ENCODE peak calls at places on chromosomes 3 and 15, in ten cellular contexts. M is heart right ventricle, X is mesenchymal stem cell, C is transverse colon, T is heart left ventricle, B is tibial artery, E is HepG2, N is breast epithelium, H is foreskin keratinocyte, P is sigmoid colon. U is an unnamed sample.
A peak's percentile ranks its signal among the peaks of the same experiment; 100 is the strongest.

GRCh38 chr3:161423911-161424522 is 52.7 kb upstream of the SPTSSB start:
- DNase-seq in M (no peak), X (peak; percentile 60), C (no peak), T (no peak), B (no peak), E (peak; percentile 41), N (no peak), H (no peak), P (no peak), U (no peak)

GRCh38 chr3:184710870-184711365 is 946 bp downstream of the MAGEF1 start:
- DNase-seq in M (no peak), X (peak; percentile 28), C (peak; percentile 29), T (no peak), B (no peak), E (no peak), N (no peak), H (no peak), P (no peak), U (no peak)

GRCh38 chr15:25830844-25831443 is 32.2 kb downstream of the ATP10A start:
- DNase-seq in M (no peak), X (peak; percentile 64), C (peak; percentile 22), T (no peak), B (peak; percentile 89), E (no peak), N (peak; percentile 25), H (no peak), P (peak; percentile 89), U (peak; percentile 47)

GRCh38 chr3:107404727-107405519 is 27.7 kb downstream of the CCDC54 start:
- DNase-seq in M (no peak), X (peak; percentile 61), C (no peak), T (no peak), B (no peak), E (no peak), N (no peak), H (no peak), P (no peak), U (no peak)

GRCh38 chr15:82808634-82809041 is 790 bp upstream of the WHAMM start:
- DNase-seq in M (no peak), X (no peak), C (no peak), T (no peak), B (no peak), E (peak; percentile 11), N (no peak), H (no peak), P (no peak), U (peak; percentile 52)

GRCh38 chr15:64151727-64152506 is at the start of gene SNX22:
- DNase-seq in M (peak; percentile 43), X (peak; percentile 16), C (peak; percentile 33), T (no peak), B (peak; percentile 61), E (no peak), N (no peak), H (no peak), P (no peak), U (no peak)

GRCh38 chr15:32029862-32030781 is at the start of gene CHRNA7:
- DNase-seq in M (peak; percentile 61), X (peak; percentile 19), C (peak; percentile 65), T (peak; percentile 39), B (no peak), E (peak; percentile 12), N (peak; percentile 22), H (no peak), P (peak; percentile 71), U (peak; percentile 38)

GRCh38 chr15:48800811-48801460 is 9.9 kb downstream of the CEP152 start:
- DNase-seq in M (no peak), X (peak; percentile 38), C (no peak), T (no peak), B (no peak), E (peak; percentile 26), N (no peak), H (no peak), P (no peak), U (no peak)

GRCh38 chr3:15860014-15860934 is 62.5 kb upstream of the ANKRD28 start:
- DNase-seq in M (no peak), X (peak; percentile 40), C (peak; percentile 46), T (no peak), B (peak; percentile 76), E (peak; percentile 29), N (peak; percentile 22), H (peak; percentile 43), P (peak; percentile 75), U (peak; percentile 36)

GRCh38 chr3:89314454-89314853 is 207.0 kb downstream of the EPHA3 start:
- DNase-seq in M (no peak), X (peak; percentile 58), C (no peak), T (no peak), B (no peak), E (peak; percentile 14), N (no peak), H (peak; percentile 18), P (no peak), U (no peak)

GRCh38 chr15:93719941-93720351 is 511.4 kb upstream of the MCTP2 start:
- DNase-seq in M (no peak), X (no peak), C (no peak), T (no peak), B (no peak), E (no peak), N (no peak), H (peak; percentile 28), P (no peak), U (no peak)

GRCh38 chr15:87623832-87624231 is 632.7 kb downstream of the NTRK3 start:
- DNase-seq in M (no peak), X (no peak), C (no peak), T (no peak), B (no peak), E (no peak), N (no peak), H (no peak), P (no peak), U (no peak)

GRCh38 chr3:10619989-10620832 is 114.8 kb upstream of the ATP2B2 start:
- DNase-seq in M (no peak), X (no peak), C (no peak), T (no peak), B (peak; percentile 49), E (no peak), N (no peak), H (no peak), P (no peak), U (no peak)

GRCh38 chr15:77393471-77393840 is 26.4 kb downstream of the PEAK1 start:
- DNase-seq in M (no peak), X (no peak), C (no peak), T (no peak), B (no peak), E (no peak), N (no peak), H (peak; percentile 49), P (no peak), U (no peak)

GRCh38 chr15:92113832-92114231 is 260.3 kb downstream of the SLCO3A1 start:
- DNase-seq in M (no peak), X (no peak), C (no peak), T (no peak), B (no peak), E (no peak), N (no peak), H (no peak), P (no peak), U (no peak)

DNA sequence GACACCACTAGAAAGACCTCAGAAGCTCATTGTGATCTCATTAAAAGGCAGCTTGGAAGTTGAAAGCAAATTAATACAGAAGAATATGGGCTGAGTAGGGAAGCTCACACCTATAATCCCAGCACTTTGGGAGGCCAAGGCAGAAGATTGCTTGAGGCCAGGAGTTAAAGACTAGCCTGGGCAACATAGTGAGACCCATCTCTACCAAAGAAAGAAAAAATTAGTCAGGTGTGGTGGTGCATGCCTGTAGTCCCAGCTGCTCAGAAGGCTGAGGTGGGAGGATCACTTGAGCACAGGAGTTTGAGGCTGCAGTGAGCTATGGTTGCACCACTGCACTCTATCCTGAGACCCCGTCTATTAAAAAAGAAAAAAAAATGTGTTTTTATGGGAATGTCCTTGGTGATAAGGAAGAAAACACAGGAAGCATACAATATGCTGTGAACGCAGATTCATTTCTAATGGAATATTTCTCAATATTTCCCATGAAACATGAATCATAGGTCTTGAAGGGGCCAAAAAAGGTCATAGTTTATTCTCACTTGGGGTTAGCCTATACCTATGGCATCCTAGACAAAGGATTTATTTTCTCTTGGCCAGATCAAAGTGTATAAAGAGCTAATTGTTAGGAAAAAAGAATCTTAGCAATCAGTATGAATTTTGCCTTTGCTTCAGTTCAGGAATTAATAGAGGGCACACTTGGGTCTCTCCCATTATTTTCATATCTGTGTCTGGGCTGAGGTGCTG is 98.1 kb downstream of the FNDC3B start:
- DNase-seq in M (no peak), X (peak; percentile 44), C (no peak), T (no peak), B (no peak), E (no peak), N (no peak), H (no peak), P (no peak), U (no peak)
- H3K4me1 ChIP-seq in M (peaks cover 83% of the 10 kb centered on the region), X (peaks cover 12% of the 10 kb centered on the region), C (peaks cover 68% of the 10 kb centered on the region), T (peaks cover 92% of the 10 kb centered on the region), B (no peaks in the 10 kb centered on the region), E (peaks cover 99% of the 10 kb centered on the region), N (peaks cover 5% of the 10 kb centered on the region), H (peaks cover 54% of the 10 kb centered on the region), P (peaks cover 74% of the 10 kb centered on the region), U (peaks cover 96% of the 10 kb centered on the region)

DNA sequence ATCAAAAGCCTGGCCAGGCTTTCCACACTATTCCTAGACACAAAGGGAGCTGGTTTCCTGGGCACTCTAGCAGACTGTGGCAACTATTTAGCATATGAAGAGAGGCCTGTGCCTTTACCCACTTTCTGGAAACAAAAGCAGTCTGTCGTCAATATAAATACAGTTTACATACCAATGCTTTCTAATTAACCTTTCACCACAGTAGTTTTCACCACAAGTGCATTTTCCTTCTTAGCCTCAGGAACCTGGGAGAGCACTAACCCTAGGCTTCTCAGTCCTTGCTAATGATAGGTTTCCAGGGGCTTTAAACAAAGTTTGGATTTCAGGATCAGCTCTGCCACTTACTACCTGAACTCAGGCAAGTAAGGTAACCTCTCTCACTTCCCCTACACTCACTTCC is 499.1 kb downstream of the MAGI1 start:
- DNase-seq in M (no peak), X (peak; percentile 22), C (no peak), T (no peak), B (no peak), E (no peak), N (no peak), H (no peak), P (no peak), U (no peak)
- H3K4me1 ChIP-seq in M (peaks cover 41% of the 10 kb centered on the region), X (no peaks in the 10 kb centered on the region), C (no peaks in the 10 kb centered on the region), T (peaks cover 27% of the 10 kb centered on the region), B (no peaks in the 10 kb centered on the region), E (peaks cover 7% of the 10 kb centered on the region), N (no peaks in the 10 kb centered on the region), H (no peaks in the 10 kb centered on the region), P (peaks cover 30% of the 10 kb centered on the region), U (peaks cover 9% of the 10 kb centered on the region)

GRCh38 chr15:60392601-60392985 is 5.2 kb downstream of the ANXA2 start:
- DNase-seq in M (no peak), X (peak; percentile 91), C (peak; percentile 23), T (no peak), B (no peak), E (peak; percentile 77), N (peak; percentile 49), H (peak; percentile 76), P (no peak), U (no peak)
- H3K4me1 ChIP-seq in M (peaks cover 92% of the 10 kb centered on the region), X (peaks cover 12% of the 10 kb centered on the region), C (peaks cover 77% of the 10 kb centered on the region), T (peaks cover 78% of the 10 kb centered on the region), B (peaks cover 6% of the 10 kb centered on the region), E (peaks cover 92% of the 10 kb centered on the region), N (peaks cover 20% of the 10 kb centered on the region), H (peaks cover 14% of the 10 kb centered on the region), P (peaks cover 86% of the 10 kb centered on the region), U (peaks cover 90% of the 10 kb centered on the region)

GRCh38 chr15:40238927-40239591 is at the start of gene PAK6:
- DNase-seq in M (no peak), X (peak; percentile 53), C (peak; percentile 46), T (no peak), B (no peak), E (no peak), N (peak; percentile 86), H (peak; percentile 84), P (peak; percentile 66), U (peak; percentile 44)
- H3K4me1 ChIP-seq in M (no peaks in the 10 kb centered on the region), X (peaks cover 24% of the 10 kb centered on the region), C (peaks cover 11% of the 10 kb centered on the region), T (peaks cover 8% of the 10 kb centered on the region), B (no peaks in the 10 kb centered on the region), E (peaks cover 14% of the 10 kb centered on the region), N (peaks cover 4% of the 10 kb centered on the region), H (peaks cover 31% of the 10 kb centered on the region), P (peaks cover 12% of the 10 kb centered on the region), U (no peaks in the 10 kb centered on the region)

GRCh38 chr3:129173725-129174124 is 10.0 kb downstream of the CNBP start:
- DNase-seq in M (no peak), X (no peak), C (no peak), T (no peak), B (no peak), E (no peak), N (no peak), H (no peak), P (no peak), U (no peak)
- H3K4me1 ChIP-seq in M (peaks cover 75% of the 10 kb centered on the region), X (peaks cover 4% of the 10 kb centered on the region), C (peaks cover 25% of the 10 kb centered on the region), T (peaks cover 77% of the 10 kb centered on the region), B (no peaks in the 10 kb centered on the region), E (peaks cover 52% of the 10 kb centered on the region), N (peaks cover 8% of the 10 kb centered on the region), H (peaks cover 7% of the 10 kb centered on the region), P (peaks cover 74% of the 10 kb centered on the region), U (peaks cover 77% of the 10 kb centered on the region)

U was measured in gastrocnemius medialis.